ENCODE peak calls at places on chromosomes 3 and 15, in nine cellular contexts. G is epithelial cell of esophagus, H is substantia nigra, T is EL, A is H7, I is activated T-cell treated with anti-CD3 and anti-CD28 coated beads for 48 hours, J is HTR-8/SVneo, C is cardiac fibroblast, L is right cardiac atrium. D is an unnamed sample.

GRCh38 chr15:66294932-66295235 is 1.5 kb downstream of the DIS3L start:
- DNase-seq in L (no peak), I (no peak), A (peak), J (peak), H (no peak), G (peak), T (no peak), C (no peak), D (no peak)

GRCh38 chr3:186352369-186352768 is 9.7 kb downstream of the DGKG start:
- DNase-seq in I (no peak), C (no peak), T (no peak), L (no peak), H (no peak), J (no peak), A (no peak), G (no peak), D (no peak)

GRCh38 chr3:158977497-158977896 is 175.6 kb downstream of the MFSD1 start:
- DNase-seq in T (no peak), J (no peak), L (no peak), I (no peak), H (no peak), A (no peak), G (no peak), C (no peak), D (no peak)

GRCh38 chr3:108319428-108320053 is 23.2 kb downstream of the HHLA2 start:
- DNase-seq in C (no peak), G (peak), T (peak), A (no peak), J (no peak), H (no peak), I (no peak), L (no peak), D (no peak)

GRCh38 chr3:61584494-61584893 is 23.1 kb downstream of the PTPRG start:
- DNase-seq in J (no peak), L (no peak), T (no peak), G (no peak), A (no peak), I (no peak), C (no peak), H (no peak), D (no peak)

GRCh38 chr3:145864336-145864735 is 296.6 kb downstream of the PLOD2 start:
- DNase-seq in T (no peak), G (no peak), H (no peak), C (no peak), L (no peak), I (no peak), A (peak), J (no peak), D (peak)

GRCh38 chr3:154970796-154971195 is 109.3 kb upstream of the MME start:
- DNase-seq in H (no peak), G (peak), J (no peak), C (peak), L (no peak), T (peak), I (no peak), A (no peak), D (no peak)

GRCh38 chr3:159265705-159266104 is 463.9 kb downstream of the MFSD1 start:
- DNase-seq in I (no peak), A (no peak), H (no peak), L (no peak), G (no peak), C (no peak), T (peak), J (no peak), D (no peak)

GRCh38 chr3:189496375-189497138 is 134.6 kb upstream of the TP63 start:
- DNase-seq in T (no peak), G (no peak), J (no peak), L (no peak), H (no peak), I (no peak), C (no peak), A (no peak), D (no peak)

GRCh38 chr3:72150634-72151412 is 365.9 kb upstream of the PROK2 start:
- DNase-seq in A (no peak), L (no peak), T (no peak), J (no peak), H (no peak), G (no peak), I (no peak), C (no peak), D (no peak)

GRCh38 chr15:48566669-48567068 is 78.8 kb downstream of the FBN1 start:
- DNase-seq in L (no peak), G (no peak), H (no peak), J (no peak), T (peak), A (no peak), C (peak), I (no peak), D (no peak)

GRCh38 chr3:27978440-27978839 is 256.3 kb upstream of the EOMES start:
- DNase-seq in L (no peak), I (no peak), G (no peak), T (peak), C (peak), H (no peak), A (no peak), J (no peak), D (no peak)

GRCh38 chr3:72553298-72553697 is 294.9 kb downstream of the SHQ1 start:
- DNase-seq in T (no peak), I (no peak), G (no peak), L (no peak), A (no peak), J (no peak), H (no peak), C (no peak), D (no peak)

GRCh38 chr3:28994161-28994905 is 286.5 kb upstream of the RBMS3 start:
- DNase-seq in C (no peak), A (no peak), G (peak), I (no peak), J (no peak), T (no peak), H (no peak), L (no peak), D (no peak)

GRCh38 chr15:66941231-66941711 is 124.1 kb upstream of the SMAD3 start:
- DNase-seq in L (no peak), G (no peak), I (no peak), H (no peak), A (no peak), J (no peak), C (no peak), T (no peak), D (no peak)

GRCh38 chr3:42101481-42101880 is 10.3 kb downstream of the TRAK1 start:
- DNase-seq in J (no peak), A (no peak), H (no peak), L (no peak), G (no peak), C (peak), I (no peak), T (no peak), D (no peak)

GRCh38 chr3:188037965-188038581 is 115.9 kb upstream of the LPP start:
- DNase-seq in T (peak), G (peak), L (no peak), H (no peak), C (peak), I (no peak), J (no peak), A (no peak), D (no peak)

GRCh38 chr3:27253831-27254230 is 115.4 kb downstream of the NEK10 start:
- DNase-seq in A (peak), C (peak), I (peak), J (peak), H (no peak), G (peak), T (peak), L (no peak), D (peak)

GRCh38 chr3:126487151-126487771 is 11.6 kb upstream of the ZXDC start:
- DNase-seq in G (peak), C (peak), I (no peak), J (peak), L (no peak), T (peak), H (no peak), A (peak), D (peak)

GRCh38 chr3:42736081-42736480 is 33.5 kb upstream of the HHATL start:
- DNase-seq in C (no peak), H (no peak), I (no peak), A (peak), G (no peak), L (no peak), J (no peak), T (no peak), D (no peak)

GRCh38 chr15:63188247-63188936 is 1.0 kb upstream of the RAB8B start:
- DNase-seq in C (no peak), I (no peak), A (peak), H (no peak), T (peak), J (no peak), G (no peak), L (no peak), D (no peak)

GRCh38 chr3:129058441-129059194 is 2.0 kb upstream of the GP9 start:
- DNase-seq in H (no peak), I (no peak), T (no peak), J (no peak), C (no peak), A (no peak), L (no peak), G (peak), D (no peak)

GRCh38 chr3:31054032-31054431 is 159.6 kb upstream of the GADL1 start:
- DNase-seq in H (no peak), G (peak), C (no peak), A (no peak), J (no peak), L (no peak), I (no peak), T (no peak), D (no peak)

GRCh38 chr3:13115616-13115910 is 42.3 kb upstream of the IQSEC1 start:
- DNase-seq in L (peak), G (no peak), H (no peak), T (no peak), I (no peak), A (no peak), C (no peak), J (no peak), D (no peak)

GRCh38 chr15:49495993-49496747 is 73.1 kb downstream of the FGF7 start:
- DNase-seq in T (peak), I (no peak), G (peak), A (no peak), J (no peak), L (no peak), C (peak), H (no peak), D (no peak)

GRCh38 chr3:54999801-55000200 is 71.9 kb upstream of the LRTM1 start:
- DNase-seq in J (no peak), T (no peak), G (no peak), L (no peak), I (no peak), A (no peak), C (peak), H (no peak), D (no peak)

GRCh38 chr3:133606902-133607301 is 33.4 kb downstream of the CDV3 start:
- DNase-seq in H (no peak), I (no peak), G (no peak), C (no peak), J (no peak), L (no peak), T (no peak), A (no peak), D (no peak)

GRCh38 chr3:67461667-67462142 is 192.7 kb downstream of the SUCLG2 start:
- DNase-seq in G (peak), T (peak), J (peak), C (peak), A (no peak), L (no peak), H (no peak), I (no peak), D (no peak)

GRCh38 chr3:66394261-66395249 is 106.3 kb downstream of the LRIG1 start:
- DNase-seq in I (no peak), T (no peak), A (no peak), G (no peak), C (peak), J (no peak), H (no peak), L (no peak), D (no peak)

GRCh38 chr3:98574157-98574556 is 19.3 kb downstream of the CPOX start:
- DNase-seq in J (no peak), L (no peak), T (no peak), A (no peak), I (no peak), H (no peak), C (no peak), G (no peak), D (no peak)

GRCh38 chr15:85124173-85124572 is 142.5 kb downstream of the PDE8A start:
- DNase-seq in A (no peak), I (no peak), H (no peak), J (no peak), C (no peak), T (no peak), L (no peak), G (no peak), D (no peak)

GRCh38 chr3:36893137-36893557 is 51.7 kb downstream of the TRANK1 start:
- DNase-seq in I (no peak), G (peak), J (no peak), C (peak), H (no peak), A (no peak), L (no peak), T (peak), D (peak)

GRCh38 chr3:185677146-185677829 is 91.2 kb downstream of the SENP2 start:
- DNase-seq in I (no peak), J (peak), H (no peak), C (peak), G (peak), A (peak), L (no peak), T (peak), D (peak)

GRCh38 chr3:22089284-22089683 is 338.3 kb upstream of the ZNF385D start:
- DNase-seq in J (peak), C (peak), I (no peak), T (peak), G (peak), H (no peak), L (no peak), A (peak), D (peak)

GRCh38 chr15:52523192-52523591 is 5.5 kb downstream of the MYO5A start:
- DNase-seq in I (no peak), C (peak), G (peak), J (no peak), A (no peak), L (no peak), H (no peak), T (peak), D (no peak)

GRCh38 chr15:31405200-31405929 is 78.7 kb downstream of the KLF13 start:
- DNase-seq in I (no peak), C (peak), A (no peak), J (no peak), G (peak), T (no peak), H (no peak), L (no peak), D (no peak)

GRCh38 chr15:34374816-34375215 is 7.8 kb upstream of the LPCAT4 start:
- DNase-seq in I (no peak), T (no peak), J (no peak), A (no peak), L (no peak), H (no peak), G (peak), C (no peak), D (no peak)

D was measured in iPS-NIHi11.